ENCODE peak calls at places on chromosome 3, in seven cellular contexts. S, D, Q, E, V, Y and L are unnamed samples.

GRCh38 chr3:124663690-124664089 is 66.6 kb upstream of the UMPS start:
- DNase-seq in S (no peak), D (peak), Q (no peak), E (no peak), V (no peak), Y (peak), L (no peak)

GRCh38 chr3:187040637-187041361 is 98.5 kb downstream of the RPL39L start:
- DNase-seq in S (no peak), D (no peak), Q (no peak), E (no peak), V (no peak), Y (peak), L (no peak)

GRCh38 chr3:183085634-183086390 is 13.5 kb downstream of the MCCC1 start:
- DNase-seq in S (no peak), D (no peak), Q (peak), E (no peak), V (peak), Y (peak), L (no peak)

GRCh38 chr3:20038679-20039078 is 1.6 kb upstream of the KAT2B start:
- DNase-seq in S (no peak), D (no peak), Q (no peak), E (no peak), V (no peak), Y (no peak), L (no peak)

GRCh38 chr3:128727996-128728395 is 2.0 kb downstream of the RAB7A start:
- DNase-seq in S (no peak), D (no peak), Q (no peak), E (no peak), V (no peak), Y (peak), L (no peak)

GRCh38 chr3:53375019-53375418 is 27.7 kb upstream of the DCP1A start:
- DNase-seq in S (peak), D (no peak), Q (peak), E (peak), V (peak), Y (peak), L (peak)

GRCh38 chr3:159441279-159441678 is 547.4 kb upstream of the IL12A start:
- DNase-seq in S (no peak), D (no peak), Q (no peak), E (no peak), V (no peak), Y (no peak), L (no peak)

GRCh38 chr3:31004025-31004678 is 109.7 kb upstream of the GADL1 start:
- DNase-seq in S (no peak), D (peak), Q (no peak), E (no peak), V (no peak), Y (peak), L (peak)

GRCh38 chr3:86175051-86175536 is 815.9 kb downstream of the VGLL3 start:
- DNase-seq in S (no peak), D (no peak), Q (no peak), E (no peak), V (no peak), Y (no peak), L (no peak)

GRCh38 chr3:21912656-21913055 is 161.6 kb upstream of the ZNF385D start:
- DNase-seq in S (no peak), D (no peak), Q (no peak), E (no peak), V (no peak), Y (peak), L (no peak)

GRCh38 chr3:134369231-134369741 is 5.0 kb downstream of the AMOTL2 start:
- DNase-seq in S (no peak), D (no peak), Q (peak), E (no peak), V (no peak), Y (peak), L (no peak)

GRCh38 chr3:139427283-139428060 is 38.0 kb upstream of the COPB2 start:
- DNase-seq in S (no peak), D (peak), Q (peak), E (no peak), V (peak), Y (peak), L (peak)

GRCh38 chr3:194632983-194633348 is 253 bp downstream of the TMEM44 start:
- DNase-seq in S (peak), D (no peak), Q (no peak), E (peak), V (peak), Y (no peak), L (no peak)

GRCh38 chr3:160472344-160472743 is 22.8 kb upstream of the TRIM59 start:
- DNase-seq in S (no peak), D (no peak), Q (no peak), E (no peak), V (no peak), Y (no peak), L (no peak)

GRCh38 chr3:175121225-175121624 is 262.1 kb downstream of the NAALADL2 start:
- DNase-seq in S (peak), D (no peak), Q (no peak), E (no peak), V (peak), Y (no peak), L (no peak)

GRCh38 chr3:134428396-134428795 is 54.1 kb upstream of the AMOTL2 start:
- DNase-seq in S (no peak), D (no peak), Q (no peak), E (no peak), V (no peak), Y (no peak), L (no peak)

GRCh38 chr3:186307594-186307993 is 54.4 kb downstream of the DGKG start:
- DNase-seq in S (no peak), D (no peak), Q (peak), E (no peak), V (no peak), Y (peak), L (no peak)

GRCh38 chr3:195076981-195077610 is 193.9 kb downstream of the XXYLT1 start:
- DNase-seq in S (no peak), D (no peak), Q (no peak), E (no peak), V (no peak), Y (no peak), L (no peak)

GRCh38 chr3:33877187-33877586 is 78.8 kb downstream of the PDCD6IP start:
- DNase-seq in S (no peak), D (no peak), Q (no peak), E (no peak), V (no peak), Y (no peak), L (no peak)

GRCh38 chr3:171615281-171615680 is 155.1 kb upstream of the TNIK start:
- DNase-seq in S (no peak), D (no peak), Q (no peak), E (no peak), V (no peak), Y (no peak), L (no peak)

GRCh38 chr3:55330756-55331155 is 156.3 kb downstream of the WNT5A start:
- DNase-seq in S (no peak), D (peak), Q (no peak), E (no peak), V (no peak), Y (peak), L (no peak)

GRCh38 chr3:156433138-156433537 is 121.8 kb downstream of the SSR3 start:
- DNase-seq in S (no peak), D (no peak), Q (no peak), E (no peak), V (no peak), Y (no peak), L (no peak)
- TF ChIP-seq CTCF in S (no peak), D (no peak), Q (no peak), E (no peak), V (no peak), Y (no peak), L (no peak)

DNA sequence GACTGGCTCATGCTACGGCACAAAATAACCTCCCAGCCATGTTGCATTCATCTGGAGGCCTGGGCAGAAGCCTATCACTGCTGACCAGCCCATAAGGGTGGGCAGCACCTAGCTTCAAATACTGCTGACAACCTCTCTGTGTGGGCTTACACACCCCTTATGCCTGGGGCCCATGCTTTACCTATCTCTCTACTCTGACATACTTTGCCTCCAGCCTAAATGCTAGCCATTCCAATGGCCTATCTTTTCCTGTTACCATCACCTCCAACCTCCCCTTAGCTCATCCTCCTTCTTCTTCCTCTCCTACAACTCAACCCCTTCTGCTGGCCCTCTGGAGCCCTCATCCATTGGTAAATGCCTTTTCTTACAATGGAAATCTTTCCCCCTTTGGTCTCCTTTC is 41.0 kb upstream of the PPP2R3A start:
- DNase-seq in S (no peak), D (no peak), Q (no peak), E (no peak), V (no peak), Y (no peak), L (no peak)
- TF ChIP-seq CTCF in S (no peak), D (no peak), Q (no peak), E (no peak), V (no peak), Y (no peak), L (no peak)

DNA sequence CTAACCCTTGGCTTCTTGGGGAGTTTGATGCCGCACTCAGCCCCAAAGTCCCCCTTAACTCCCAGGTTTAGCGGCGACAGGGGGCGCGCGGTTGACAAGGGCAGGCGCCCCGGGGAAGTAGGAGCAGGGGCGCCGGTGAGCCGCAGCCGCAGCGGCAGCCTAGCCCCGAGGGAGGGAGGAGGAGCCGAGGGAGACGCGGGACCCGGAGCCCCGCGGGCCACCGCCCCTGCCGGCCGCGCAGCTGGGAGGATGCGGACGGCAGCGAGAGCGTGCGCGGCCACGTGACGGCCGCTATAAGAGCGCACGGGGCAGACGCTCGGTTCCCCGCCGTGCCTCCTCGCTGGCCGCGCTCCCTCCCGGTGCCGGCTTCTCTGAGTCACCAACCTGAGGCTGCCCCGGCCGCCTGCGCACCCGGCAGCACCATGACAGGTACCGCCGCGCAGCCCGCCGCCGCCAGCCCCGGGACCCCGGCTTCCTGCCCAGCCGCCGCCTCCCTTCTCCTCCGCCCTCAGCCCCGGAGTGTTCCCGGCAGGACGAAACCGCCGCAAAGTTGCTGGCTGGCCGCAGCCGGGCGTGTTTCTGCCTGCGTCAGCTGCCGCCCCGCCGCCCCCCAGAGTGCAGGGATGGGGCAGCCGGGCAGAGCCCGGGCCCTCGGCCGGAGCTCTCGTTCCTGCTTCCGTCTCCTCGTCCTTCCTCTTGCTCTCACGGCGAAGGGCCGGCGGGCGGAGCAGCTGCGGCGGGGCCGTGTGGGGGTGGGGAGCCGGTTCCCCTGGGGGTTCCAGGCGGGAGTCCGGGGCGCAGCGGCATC is at the start of gene GYG1:
- DNase-seq in S (peak), D (peak), Q (peak), E (peak), V (peak), Y (peak), L (peak)
- TF ChIP-seq CTCF in S (no peak), D (peak), Q (no peak), E (peak), V (peak), Y (peak), L (peak)

DNA sequence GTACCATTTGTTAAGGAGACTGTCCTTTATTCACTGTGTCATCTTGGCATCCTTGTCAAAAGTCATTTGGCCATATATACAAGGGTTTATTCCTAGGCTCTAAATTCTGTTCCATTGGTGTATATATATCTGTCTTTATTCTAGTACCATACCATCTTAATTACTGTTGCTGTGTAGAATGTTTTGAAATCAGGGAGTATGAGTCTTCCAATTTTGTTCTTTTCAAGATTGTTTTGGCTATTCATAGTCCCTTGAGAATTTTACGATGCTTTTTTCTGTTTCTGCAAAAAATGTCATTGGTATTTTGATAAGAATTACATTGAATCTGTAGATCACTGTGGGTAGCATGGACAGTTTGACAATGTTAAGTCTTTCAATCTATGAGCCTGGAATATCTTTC is 28.7 kb downstream of the PFN2 start:
- DNase-seq in S (no peak), D (no peak), Q (no peak), E (no peak), V (no peak), Y (no peak), L (no peak)
- TF ChIP-seq CTCF in S (no peak), D (no peak), Q (no peak), E (no peak), V (no peak), Y (no peak), L (no peak)

GRCh38 chr3:123623346-123623880 is 38.6 kb upstream of the HACD2 start:
- DNase-seq in S (no peak), D (no peak), Q (no peak), E (no peak), V (no peak), Y (peak), L (no peak)

GRCh38 chr3:123626881-123627280 is 42.0 kb upstream of the HACD2 start:
- DNase-seq in S (no peak), D (no peak), Q (no peak), E (no peak), V (no peak), Y (no peak), L (no peak)

GRCh38 chr3:123621510-123622189 is 36.8 kb upstream of the HACD2 start:
- DNase-seq in S (no peak), D (no peak), Q (no peak), E (no peak), V (no peak), Y (no peak), L (no peak)

GRCh38 chr3:123622766-123623165 is 37.9 kb upstream of the HACD2 start:
- DNase-seq in S (no peak), D (no peak), Q (no peak), E (no peak), V (no peak), Y (no peak), L (no peak)

DNA sequence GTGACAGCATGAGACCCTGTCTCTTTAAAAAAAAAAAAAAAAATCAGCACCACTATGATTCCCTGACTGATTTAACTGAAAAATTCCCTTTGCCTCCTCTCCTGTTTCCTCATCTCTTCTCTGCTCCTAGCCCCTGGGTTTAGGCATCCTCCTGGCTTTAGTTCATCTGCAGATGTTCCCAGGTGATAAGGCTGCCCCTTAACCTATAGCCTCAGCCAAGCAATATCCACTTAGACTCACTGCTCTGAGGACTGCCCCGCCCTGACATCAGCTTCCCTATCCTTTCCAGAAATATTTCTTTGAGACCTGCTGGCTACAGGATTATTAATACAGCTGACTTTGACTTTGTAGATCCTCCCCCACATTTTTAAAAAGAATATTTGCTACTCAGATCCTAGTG is 39.4 kb upstream of the HACD2 start:
- DNase-seq in S (no peak), D (no peak), Q (no peak), E (no peak), V (no peak), Y (no peak), L (no peak)
- TF ChIP-seq CTCF in S (no peak), D (no peak), Q (no peak), E (no peak), V (no peak), Y (no peak), L (no peak)

GRCh38 chr3:113276581-113277080 is 65.3 kb downstream of the BOC start:
- DNase-seq in S (no peak), D (no peak), Q (no peak), E (no peak), V (no peak), Y (no peak), L (no peak)

GRCh38 chr3:113279686-113280085 is 68.3 kb downstream of the BOC start:
- DNase-seq in S (no peak), D (no peak), Q (no peak), E (no peak), V (no peak), Y (no peak), L (no peak)

GRCh38 chr3:113277414-113277813 is 66.1 kb downstream of the BOC start:
- DNase-seq in S (no peak), D (no peak), Q (no peak), E (no peak), V (no peak), Y (no peak), L (no peak)

GRCh38 chr3:113278599-113278955 is 67.2 kb downstream of the BOC start:
- DNase-seq in S (no peak), D (no peak), Q (no peak), E (no peak), V (no peak), Y (no peak), L (no peak)

DNA sequence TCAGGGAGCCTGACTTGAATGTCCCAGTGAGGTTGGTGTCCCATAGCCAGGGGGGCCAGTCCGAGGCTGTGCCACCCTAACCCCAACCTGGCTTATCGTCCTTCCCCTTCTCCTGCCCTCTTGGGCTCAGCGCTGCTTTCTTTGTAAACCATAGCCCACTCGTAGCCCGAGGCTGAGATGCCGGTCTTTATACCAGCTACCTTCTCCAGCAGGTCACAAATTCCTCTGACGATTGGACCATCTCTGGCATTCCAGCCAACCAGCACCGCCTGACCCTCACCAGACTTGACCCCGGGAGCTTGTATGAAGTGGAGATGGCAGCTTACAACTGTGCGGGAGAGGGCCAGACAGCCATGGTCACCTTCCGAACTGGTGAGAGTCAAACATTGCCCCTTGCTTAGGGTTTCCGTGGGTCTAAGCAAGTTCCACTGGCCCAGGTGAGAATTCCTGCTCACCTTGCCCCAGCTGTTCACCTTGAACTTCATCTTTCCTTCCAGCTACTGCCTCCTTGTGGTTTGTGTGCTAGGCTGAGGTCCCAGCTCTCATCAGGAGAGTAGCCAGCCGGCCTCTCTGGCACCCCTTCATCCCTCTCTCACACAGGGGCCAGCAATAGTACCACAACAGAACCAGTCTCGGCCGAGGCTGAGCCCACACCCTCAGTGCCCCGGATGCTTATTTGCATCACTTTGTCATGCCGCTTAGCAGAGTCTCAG is 66.7 kb downstream of the BOC start:
- DNase-seq in S (no peak), D (no peak), Q (no peak), E (no peak), V (no peak), Y (no peak), L (no peak)
- TF ChIP-seq CTCF in S (no peak), D (no peak), Q (peak), E (no peak), V (peak), Y (peak), L (no peak)

GRCh38 chr3:45546636-45547201 is 47.8 kb upstream of the LIMD1 start:
- DNase-seq in S (no peak), D (no peak), Q (no peak), E (no peak), V (peak), Y (no peak), L (no peak)
- TF ChIP-seq CTCF in S (peak), D (peak), Q (peak), E (peak), V (peak), Y (peak), L (peak)

GRCh38 chr3:197750396-197750831 is 731 bp downstream of the FYTTD1 start:
- DNase-seq in S (peak), D (no peak), Q (peak), E (peak), V (peak), Y (peak), L (no peak)

GRCh38 chr3:197750863-197751737 is 1.4 kb downstream of the FYTTD1 start:
- DNase-seq in S (peak), D (no peak), Q (peak), E (peak), V (peak), Y (peak), L (no peak)

GRCh38 chr3:197752107-197752506 is 2.4 kb downstream of the FYTTD1 start:
- DNase-seq in S (no peak), D (no peak), Q (no peak), E (no peak), V (no peak), Y (peak), L (no peak)

GRCh38 chr3:197756704-197757103 is 7.0 kb downstream of the FYTTD1 start:
- DNase-seq in S (no peak), D (no peak), Q (no peak), E (no peak), V (no peak), Y (no peak), L (no peak)

DNA sequence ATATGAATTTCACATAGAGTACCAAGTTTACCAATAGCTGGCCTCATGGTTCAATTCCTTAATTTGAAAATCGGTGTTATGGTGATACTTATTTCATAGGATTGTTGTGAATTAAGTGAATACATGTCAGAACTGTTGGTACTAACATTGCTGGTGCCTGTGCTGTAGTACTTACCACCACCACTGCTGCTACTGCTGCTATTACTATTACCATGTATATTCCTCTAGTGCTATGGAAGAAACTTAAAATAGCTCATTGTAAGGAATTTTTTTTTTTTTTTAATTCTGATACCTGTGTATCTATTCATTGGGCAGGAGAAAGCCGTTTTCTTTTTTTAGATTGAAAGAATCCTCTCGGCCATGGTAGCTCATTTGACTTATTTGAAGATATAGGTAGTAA is 3.6 kb downstream of the FYTTD1 start:
- DNase-seq in S (no peak), D (no peak), Q (no peak), E (no peak), V (no peak), Y (no peak), L (no peak)
- TF ChIP-seq CTCF in S (no peak), D (peak), Q (no peak), E (peak), V (no peak), Y (peak), L (no peak)

GRCh38 chr3:8635625-8636024 is 9.0 kb downstream of the SSUH2 start:
- DNase-seq in S (no peak), D (no peak), Q (no peak), E (no peak), V (no peak), Y (no peak), L (no peak)
- TF ChIP-seq CTCF in S (no peak), D (no peak), Q (no peak), E (no peak), V (peak), Y (no peak), L (no peak)